ENCODE peak calls at places on chromosomes 3 and 15, in six cellular contexts. R is heart left ventricle; P is kidney; C is HL-60; N is activated CD8-positive, alpha-beta T cell treated with anti-CD3 and anti-CD28 coated beads for 36 hours; K is mammary epithelial cell. U is an unnamed sample.

GRCh38 chr15:48149858-48150257 is 28.2 kb downstream of the MYEF2 start:
- DNase-seq in R (no peak), P (no peak), C (no peak), N (no peak), K (peak), U (no peak)

GRCh38 chr3:70729845-70730244 is 417.4 kb upstream of the MDFIC2 start:
- DNase-seq in R (no peak), P (no peak), C (no peak), N (no peak), K (no peak), U (no peak)

GRCh38 chr3:99637381-99638111 is 848 bp upstream of the COL8A1 start:
- DNase-seq in R (no peak), P (peak), C (no peak), N (no peak), K (peak), U (no peak)

GRCh38 chr3:126571078-126571477 is 12.3 kb upstream of the C3orf22 start:
- DNase-seq in R (no peak), P (no peak), C (no peak), N (no peak), K (no peak), U (peak)

GRCh38 chr15:51727141-51727897 is 10.1 kb downstream of the LYSMD2 start:
- DNase-seq in R (no peak), P (no peak), C (no peak), N (peak), K (no peak), U (no peak)

GRCh38 chr3:167493240-167493639 is 19.4 kb upstream of the SERPINI2 start:
- DNase-seq in R (no peak), P (no peak), C (no peak), N (no peak), K (peak), U (no peak)

GRCh38 chr3:110814170-110815007 is 257.2 kb upstream of the NECTIN3 start:
- DNase-seq in R (no peak), P (peak), C (peak), N (peak), K (peak), U (no peak)

GRCh38 chr3:138049157-138049919 is 39.4 kb downstream of the CLDN18 start:
- DNase-seq in R (no peak), P (no peak), C (no peak), N (no peak), K (no peak), U (no peak)

GRCh38 chr3:172223870-172224269 is 184.5 kb downstream of the FNDC3B start:
- DNase-seq in R (no peak), P (no peak), C (no peak), N (no peak), K (no peak), U (no peak)

GRCh38 chr3:182608876-182609275 is 184.4 kb upstream of the ATP11B start:
- DNase-seq in R (no peak), P (no peak), C (no peak), N (no peak), K (no peak), U (no peak)

GRCh38 chr3:101292027-101292426 is 28.3 kb downstream of the IMPG2 start:
- DNase-seq in R (no peak), P (no peak), C (no peak), N (no peak), K (peak), U (no peak)

GRCh38 chr15:59609730-59610712 is 1.6 kb upstream of the GCNT3 start:
- DNase-seq in R (no peak), P (no peak), C (no peak), N (no peak), K (no peak), U (no peak)
- TF ChIP-seq CTCF in R (no peak), P (no peak), C (no peak), N (no peak), K (no peak), U (no peak)

GRCh38 chr15:96395687-96396086 is 65.2 kb downstream of the NR2F2 start:
- DNase-seq in R (no peak), P (no peak), C (no peak), N (no peak), K (no peak), U (no peak)
- TF ChIP-seq CTCF in R (no peak), P (no peak), C (no peak), N (no peak), K (no peak), U (no peak)

DNA sequence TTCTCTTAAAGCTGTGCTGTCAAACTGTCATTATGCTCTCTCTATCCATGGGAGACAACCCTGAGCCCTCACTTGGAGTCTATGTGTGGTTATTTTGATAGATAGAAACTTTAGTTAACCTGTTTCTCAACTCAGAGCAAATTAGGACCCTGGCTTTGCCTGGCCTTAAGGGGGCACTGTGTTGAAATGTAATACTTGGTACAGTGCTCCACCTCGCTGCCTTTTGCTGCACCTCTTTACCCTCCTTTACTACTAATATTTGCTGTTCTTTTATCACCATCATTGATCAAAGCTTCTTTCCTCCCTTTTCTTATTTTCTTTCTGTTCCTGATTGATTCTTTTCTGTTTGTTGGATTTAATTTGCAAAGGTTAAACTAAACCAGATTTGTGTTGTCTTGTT is 34.3 kb downstream of the STT3B start:
- DNase-seq in R (no peak), P (no peak), C (no peak), N (peak), K (no peak), U (no peak)
- TF ChIP-seq CTCF in R (peak), P (peak), C (no peak), N (peak), K (peak), U (peak)

GRCh38 chr3:103295974-103296570 is 861.3 kb downstream of the ZPLD1 start:
- DNase-seq in R (no peak), P (no peak), C (no peak), N (no peak), K (peak), U (no peak)
- TF ChIP-seq CTCF in R (peak), P (no peak), C (no peak), N (peak), K (peak), U (peak)

U was measured in GM10248.